ENCODE peak calls at places on chromosomes 6 and 20, in five cellular contexts. Y is ovary, T is psoas muscle, I is ascending aorta, M is heart left ventricle. U is an unnamed sample.
A peak's percentile ranks its signal among the peaks of the same experiment; 100 is the strongest.

GRCh38 chr6:35505985-35506384 is 6.7 kb downstream of the TULP1 start:
- DNase-seq in Y (no peak), T (no peak), I (no peak), M (no peak), U (no peak)

GRCh38 chr20:36472656-36473071 is 68.7 kb upstream of the MYL9 start:
- DNase-seq in Y (peak; percentile 62), T (peak; percentile 70), I (no peak), M (peak; percentile 61), U (peak; percentile 55)

GRCh38 chr6:150567360-150567759 is 32.3 kb upstream of the PLEKHG1 start:
- DNase-seq in Y (no peak), T (no peak), I (no peak), M (no peak), U (no peak)

GRCh38 chr6:159252955-159253508 is 83.8 kb downstream of the FNDC1 start:
- DNase-seq in Y (no peak), T (no peak), I (no peak), M (no peak), U (no peak)

GRCh38 chr6:6497541-6497940 is 91.0 kb upstream of the LY86 start:
- DNase-seq in Y (no peak), T (no peak), I (no peak), M (no peak), U (no peak)

GRCh38 chr20:3786126-3786484 is 435 bp downstream of the CENPB start:
- DNase-seq in Y (peak; percentile 77), T (peak; percentile 81), I (peak; percentile 74), M (peak; percentile 67), U (peak; percentile 62)

GRCh38 chr6:26215200-26216014 is 128.2 kb downstream of the HFE start:
- DNase-seq in Y (no peak), T (no peak), I (no peak), M (no peak), U (no peak)

GRCh38 chr6:110635096-110635495 is 158.7 kb upstream of the SLC22A16 start:
- DNase-seq in Y (no peak), T (no peak), I (no peak), M (no peak), U (no peak)

GRCh38 chr20:4811661-4812181 is 90.0 kb downstream of the PRND start:
- DNase-seq in Y (no peak), T (peak; percentile 80), I (peak; percentile 83), M (peak; percentile 77), U (peak; percentile 72)

GRCh38 chr20:4810446-4811019 is 88.8 kb downstream of the PRND start:
- DNase-seq in Y (no peak), T (no peak), I (no peak), M (no peak), U (no peak)

GRCh38 chr20:4812641-4813075 is 90.9 kb downstream of the PRND start:
- DNase-seq in Y (no peak), T (no peak), I (no peak), M (no peak), U (no peak)

GRCh38 chr20:4812216-4812615 is 90.5 kb downstream of the PRND start:
- DNase-seq in Y (no peak), T (no peak), I (no peak), M (no peak), U (no peak)

GRCh38 chr20:4811257-4811656 is 89.5 kb downstream of the PRND start:
- DNase-seq in Y (no peak), T (no peak), I (no peak), M (no peak), U (no peak)
- H3K27ac ChIP-seq in Y (no peak overlapping the region), T (no peak overlapping the region), I (peak overlapping the region; percentile 40), M (peak overlapping the region; percentile 15), U (no peak overlapping the region)

GRCh38 chr6:4322134-4322845 is 186.9 kb upstream of the ECI2 start:
- DNase-seq in Y (no peak), T (no peak), I (no peak), M (no peak), U (no peak)

GRCh38 chr6:4322846-4323309 is 187.5 kb upstream of the ECI2 start:
- DNase-seq in Y (no peak), T (peak; percentile 57), I (no peak), M (no peak), U (no peak)

GRCh38 chr6:4319992-4320683 is 184.8 kb upstream of the ECI2 start:
- DNase-seq in Y (no peak), T (no peak), I (no peak), M (no peak), U (no peak)

GRCh38 chr6:4320860-4321259 is 185.5 kb upstream of the ECI2 start:
- DNase-seq in Y (no peak), T (no peak), I (no peak), M (no peak), U (no peak)

GRCh38 chr6:4323322-4323721 is 187.9 kb upstream of the ECI2 start:
- DNase-seq in Y (no peak), T (no peak), I (no peak), M (no peak), U (no peak)
- H3K27ac ChIP-seq in Y (no peak overlapping the region), T (no peak overlapping the region), I (no peak overlapping the region), M (no peak overlapping the region), U (no peak overlapping the region)

GRCh38 chr6:139710578-139710977 is 336.1 kb upstream of the CITED2 start:
- DNase-seq in Y (no peak), T (no peak), I (no peak), M (no peak), U (no peak)

GRCh38 chr6:139706949-139707348 is 332.5 kb upstream of the CITED2 start:
- DNase-seq in Y (no peak), T (no peak), I (no peak), M (no peak), U (no peak)

GRCh38 chr6:139711714-139712585 is 337.5 kb upstream of the CITED2 start:
- DNase-seq in Y (no peak), T (no peak), I (no peak), M (no peak), U (no peak)

GRCh38 chr6:139705284-139705683 is 330.8 kb upstream of the CITED2 start:
- DNase-seq in Y (no peak), T (no peak), I (no peak), M (no peak), U (no peak)

GRCh38 chr6:139708342-139709199 is 334.1 kb upstream of the CITED2 start:
- DNase-seq in Y (no peak), T (no peak), I (no peak), M (no peak), U (no peak)
- H3K27ac ChIP-seq in Y (no peak overlapping the region), T (no peak overlapping the region), I (no peak overlapping the region), M (no peak overlapping the region), U (no peak overlapping the region)

GRCh38 chr6:125230674-125231073 is 71.1 kb downstream of the HDDC2 start:
- DNase-seq in Y (no peak), T (no peak), I (no peak), M (no peak), U (no peak)

GRCh38 chr6:125231133-125231532 is 70.6 kb downstream of the HDDC2 start:
- DNase-seq in Y (no peak), T (no peak), I (no peak), M (no peak), U (no peak)

GRCh38 chr6:125233216-125233615 is 68.6 kb downstream of the HDDC2 start:
- DNase-seq in Y (no peak), T (no peak), I (no peak), M (no peak), U (no peak)

GRCh38 chr6:125232466-125232865 is 69.3 kb downstream of the HDDC2 start:
- DNase-seq in Y (no peak), T (no peak), I (no peak), M (no peak), U (no peak)

DNA sequence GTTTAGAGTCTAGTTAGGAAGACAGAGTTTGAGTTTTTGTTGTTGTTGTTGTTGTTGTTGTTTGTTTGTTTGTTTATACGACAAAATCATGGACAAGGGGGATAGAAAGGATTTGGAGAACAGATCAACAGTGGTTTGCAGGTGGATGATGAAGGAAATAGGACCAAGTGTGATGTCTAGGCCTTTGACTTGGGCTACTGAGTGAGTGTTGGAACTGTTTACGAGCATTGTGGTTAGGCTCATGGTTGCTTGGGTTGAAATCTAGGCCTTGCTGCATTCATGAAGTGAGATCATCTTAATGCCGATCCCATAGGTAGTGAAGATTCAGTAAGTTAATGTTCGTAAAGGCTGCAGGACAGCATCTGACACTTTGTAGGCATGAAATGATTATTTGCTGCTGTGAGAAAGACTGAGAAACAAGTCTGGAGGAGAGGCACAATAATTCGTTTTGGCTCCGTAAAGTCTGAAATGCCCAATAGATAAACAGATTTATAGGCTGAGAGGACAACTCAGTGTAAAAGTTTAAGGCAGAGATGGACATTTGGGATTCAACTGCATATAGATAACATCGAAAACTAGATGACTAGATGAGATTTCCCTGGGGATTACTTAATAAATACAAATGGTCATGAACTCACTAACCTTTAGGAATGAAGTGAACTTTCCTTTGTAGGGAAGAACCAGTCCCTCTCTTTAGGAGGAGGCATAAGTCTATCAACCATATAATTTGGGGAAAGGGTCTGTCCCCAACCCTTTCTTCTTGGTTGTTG is 70.0 kb downstream of the HDDC2 start:
- DNase-seq in Y (no peak), T (no peak), I (no peak), M (no peak), U (no peak)
- H3K27ac ChIP-seq in Y (no peak overlapping the region), T (peak overlapping the region; percentile 69), I (no peak overlapping the region), M (no peak overlapping the region), U (no peak overlapping the region)

GRCh38 chr6:137846274-137846673 is 20.8 kb upstream of the TNFAIP3 start:
- DNase-seq in Y (no peak), T (no peak), I (no peak), M (no peak), U (no peak)
- H3K27ac ChIP-seq in Y (no peak overlapping the region), T (no peak overlapping the region), I (no peak overlapping the region), M (no peak overlapping the region), U (no peak overlapping the region)

GRCh38 chr20:64055396-64055892 is 6.0 kb upstream of the SOX18 start:
- DNase-seq in Y (no peak), T (no peak), I (no peak), M (no peak), U (no peak)

GRCh38 chr20:64055893-64056638 is 6.6 kb upstream of the SOX18 start:
- DNase-seq in Y (no peak), T (peak; percentile 75), I (no peak), M (peak; percentile 88), U (peak; percentile 75)

GRCh38 chr20:64056889-64057627 is 5.9 kb upstream of the TCEA2 start:
- DNase-seq in Y (no peak), T (no peak), I (no peak), M (no peak), U (no peak)

GRCh38 chr20:64057628-64058498 is 5.1 kb upstream of the TCEA2 start:
- DNase-seq in Y (peak; percentile 78), T (peak; percentile 86), I (peak; percentile 82), M (peak; percentile 79), U (peak; percentile 75)

DNA sequence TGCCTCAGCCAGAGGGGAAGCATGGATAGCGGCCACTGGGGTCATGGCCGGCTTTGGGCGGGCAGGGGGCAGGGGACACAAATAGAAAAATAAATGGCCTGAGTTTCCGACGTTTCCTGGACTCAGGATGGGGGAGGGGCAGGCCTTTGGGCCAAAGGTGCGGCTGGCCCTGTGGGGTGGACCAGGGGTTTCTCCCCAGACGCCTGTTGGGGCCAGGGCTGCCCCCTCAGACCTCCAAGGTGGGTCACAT is 6.4 kb upstream of the TCEA2 start:
- DNase-seq in Y (no peak), T (no peak), I (no peak), M (no peak), U (no peak)
- H3K27ac ChIP-seq in Y (no peak overlapping the region), T (peak overlapping the region; percentile 68), I (peak overlapping the region; percentile 36), M (peak overlapping the region; percentile 92), U (peak overlapping the region; percentile 94)

GRCh38 chr6:161436106-161436876 is 162.4 kb upstream of the AGPAT4 start:
- DNase-seq in Y (no peak), T (no peak), I (no peak), M (no peak), U (no peak)
- H3K27ac ChIP-seq in Y (no peak overlapping the region), T (peak overlapping the region; percentile 79), I (no peak overlapping the region), M (no peak overlapping the region), U (peak overlapping the region; percentile 37)

U was measured in left ventricle myocardium inferior.